ENCODE peak calls at places on chromosomes 5 and 9, in six cellular contexts. B is suprapubic skin, V is H1, M is adrenal gland, H is sigmoid colon, J is prostate gland. T is an unnamed sample.
A peak's percentile ranks its signal among the peaks of the same experiment; 100 is the strongest.

GRCh38 chr5:138955013-138955660 is 80.0 kb upstream of the LRRTM2 start:
- DNase-seq in B (no peak), V (no peak), M (no peak), H (peak; percentile 67), J (no peak), T (no peak)

GRCh38 chr9:89748831-89749499 is 144.2 kb downstream of the GADD45G start:
- DNase-seq in B (no peak), V (no peak), M (no peak), H (no peak), J (no peak), T (no peak)

GRCh38 chr9:83166369-83166768 is 103.4 kb upstream of the RASEF start:
- DNase-seq in B (no peak), V (no peak), M (no peak), H (no peak), J (peak; percentile 40), T (no peak)

GRCh38 chr9:81626511-81626910 is 62.8 kb downstream of the TLE1 start:
- DNase-seq in B (no peak), V (no peak), M (no peak), H (no peak), J (no peak), T (no peak)

GRCh38 chr9:71737455-71737854 is 30.9 kb downstream of the CEMIP2 start:
- DNase-seq in B (no peak), V (no peak), M (no peak), H (no peak), J (no peak), T (no peak)

GRCh38 chr5:135015942-135016341 is 18.1 kb downstream of the PITX1 start:
- DNase-seq in B (no peak), V (no peak), M (no peak), H (no peak), J (no peak), T (no peak)

GRCh38 chr9:68999393-69000105 is 14.4 kb downstream of the PRKACG start:
- DNase-seq in B (no peak), V (peak; percentile 60), M (peak; percentile 77), H (peak; percentile 81), J (peak; percentile 68), T (no peak)

GRCh38 chr5:162488077-162488476 is 420.5 kb downstream of the GABRG2 start:
- DNase-seq in B (no peak), V (no peak), M (no peak), H (no peak), J (no peak), T (no peak)

GRCh38 chr5:132313378-132313777 is 19.2 kb downstream of the SLC22A4 start:
- DNase-seq in B (no peak), V (no peak), M (no peak), H (no peak), J (no peak), T (no peak)

GRCh38 chr5:78626009-78626571 is 22.5 kb downstream of the LHFPL2 start:
- DNase-seq in B (no peak), V (no peak), M (no peak), H (no peak), J (no peak), T (no peak)

GRCh38 chr9:89920901-89921300 is 316.1 kb downstream of the GADD45G start:
- DNase-seq in B (no peak), V (no peak), M (no peak), H (no peak), J (no peak), T (no peak)

GRCh38 chr5:83321656-83322055 is 149.9 kb upstream of the VCAN start:
- DNase-seq in B (no peak), V (no peak), M (no peak), H (no peak), J (no peak), T (no peak)

GRCh38 chr5:32074401-32074800 is 99.7 kb downstream of the GOLPH3 start:
- DNase-seq in B (no peak), V (no peak), M (no peak), H (no peak), J (no peak), T (no peak)

GRCh38 chr9:131361202-131361833 is 32.6 kb upstream of the PRRC2B start:
- DNase-seq in B (no peak), V (no peak), M (no peak), H (no peak), J (peak; percentile 64), T (no peak)

GRCh38 chr9:21750021-21750735 is 52.3 kb upstream of the MTAP start:
- DNase-seq in B (no peak), V (no peak), M (no peak), H (no peak), J (no peak), T (no peak)

GRCh38 chr5:69504036-69504435 is 11.4 kb downstream of the OCLN start:
- DNase-seq in B (no peak), V (no peak), M (no peak), H (no peak), J (no peak), T (no peak)

GRCh38 chr9:6049798-6050197 is 34.4 kb upstream of the RANBP6 start:
- DNase-seq in B (no peak), V (no peak), M (no peak), H (no peak), J (no peak), T (no peak)

GRCh38 chr9:13750061-13750460 is 470.6 kb upstream of the MPDZ start:
- DNase-seq in B (no peak), V (no peak), M (no peak), H (no peak), J (no peak), T (no peak)

DNA sequence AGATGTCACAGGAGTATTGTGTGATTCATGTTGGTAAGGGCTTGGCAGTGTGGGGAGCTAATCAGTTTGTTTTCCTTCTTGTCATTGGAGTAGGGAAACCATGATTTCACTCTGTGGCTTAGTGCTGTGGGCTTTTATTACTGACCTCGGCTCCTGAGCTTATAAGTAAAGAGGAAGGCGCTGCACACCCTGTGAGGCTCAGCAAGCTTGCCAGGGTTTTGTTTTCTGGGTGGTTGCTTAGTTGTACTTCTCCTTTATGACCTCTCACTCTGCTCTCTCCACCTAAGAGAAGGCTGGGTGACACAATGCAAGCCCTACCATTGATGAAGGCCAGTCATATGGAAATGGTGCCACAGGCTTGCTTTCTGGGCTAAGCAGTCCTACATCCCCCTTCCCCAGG is 22.5 kb downstream of the PDE8B start:
- DNase-seq in B (no peak), V (no peak), M (no peak), H (no peak), J (no peak), T (no peak)
- TF ChIP-seq POLR2A in B (no peak), V (no peak), M (no peak), H (no peak), J (no peak), T (no peak)

DNA sequence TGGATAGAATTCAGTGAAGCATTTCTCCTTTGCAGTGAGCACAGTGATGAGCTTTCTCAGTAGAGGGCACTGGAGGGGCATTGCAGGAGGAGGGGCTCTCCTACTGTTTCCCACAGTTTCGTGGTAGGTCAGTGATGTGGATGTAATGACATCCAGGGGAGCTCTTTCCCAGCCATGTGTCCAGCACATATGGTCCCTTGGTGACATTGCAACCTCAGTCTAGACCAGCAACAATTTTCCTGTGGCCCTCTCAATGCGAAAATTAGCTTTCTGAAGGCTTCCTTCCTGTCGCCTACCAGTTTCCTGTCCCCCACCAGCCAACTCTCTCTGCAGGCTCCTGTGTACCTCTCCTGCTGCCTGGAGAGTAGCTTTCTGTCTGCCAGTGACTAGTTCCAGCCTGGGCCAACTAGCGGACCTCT is 6.9 kb upstream of the PDCL start:
- DNase-seq in B (no peak), V (no peak), M (no peak), H (no peak), J (no peak), T (no peak)
- TF ChIP-seq CTCF in B (no peak), V (peak; percentile 12), M (no peak), H (no peak), J (no peak), T (no peak)

GRCh38 chr9:76699966-76700365 is 64.3 kb upstream of the PCA3 start:
- DNase-seq in B (no peak), V (no peak), M (no peak), H (no peak), J (no peak), T (no peak)

GRCh38 chr9:76701441-76702031 is 62.7 kb upstream of the PCA3 start:
- DNase-seq in B (no peak), V (no peak), M (no peak), H (no peak), J (no peak), T (no peak)

GRCh38 chr9:76697110-76697509 is 67.1 kb upstream of the PCA3 start:
- DNase-seq in B (no peak), V (no peak), M (no peak), H (no peak), J (no peak), T (no peak)

GRCh38 chr9:76700916-76701315 is 63.3 kb upstream of the PCA3 start:
- DNase-seq in B (no peak), V (no peak), M (no peak), H (no peak), J (no peak), T (no peak)

DNA sequence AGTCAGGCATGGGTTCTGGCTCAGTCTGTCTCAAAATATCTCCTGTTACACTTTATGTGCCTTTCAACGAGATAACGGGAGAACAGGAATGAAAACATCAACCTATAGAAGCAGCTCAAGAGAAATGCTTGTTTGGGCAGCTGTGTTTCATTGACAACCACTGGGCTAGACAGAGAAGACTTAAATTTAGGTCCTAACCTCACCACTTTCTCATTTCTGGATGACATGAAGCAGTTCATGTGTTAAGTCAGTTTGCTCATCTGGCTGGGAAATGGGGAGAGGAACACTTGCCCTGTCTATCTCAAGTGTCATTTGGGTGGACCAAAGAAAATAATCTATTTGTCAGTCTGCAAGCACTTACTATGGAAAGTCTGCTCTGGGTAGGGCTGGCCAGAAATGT is 66.7 kb upstream of the PCA3 start:
- DNase-seq in B (no peak), V (no peak), M (no peak), H (no peak), J (no peak), T (no peak)
- H3K27me3 ChIP-seq in B (peaks cover 4% of the 10 kb centered on the region), V (no peaks in the 10 kb centered on the region), M (no peaks in the 10 kb centered on the region), H (no peaks in the 10 kb centered on the region), J (no peaks in the 10 kb centered on the region), T (no peaks in the 10 kb centered on the region)

GRCh38 chr5:95876782-95877181 is 54.3 kb upstream of the GLRX start:
- DNase-seq in B (no peak), V (no peak), M (no peak), H (no peak), J (no peak), T (no peak)

GRCh38 chr5:95879661-95880060 is 57.1 kb upstream of the GLRX start:
- DNase-seq in B (no peak), V (no peak), M (no peak), H (no peak), J (no peak), T (no peak)

GRCh38 chr5:95881833-95882232 is 59.3 kb upstream of the GLRX start:
- DNase-seq in B (no peak), V (no peak), M (no peak), H (no peak), J (no peak), T (no peak)

GRCh38 chr5:95880081-95880926 is 57.8 kb upstream of the GLRX start:
- DNase-seq in B (no peak), V (no peak), M (no peak), H (no peak), J (no peak), T (no peak)

GRCh38 chr5:95878417-95879323 is 56.1 kb upstream of the GLRX start:
- DNase-seq in B (no peak), V (no peak), M (no peak), H (no peak), J (no peak), T (no peak)
- TF ChIP-seq POLR2A in B (no peak), V (no peak), M (no peak), H (no peak), J (no peak), T (no peak)